ENCODE peak calls at places on chromosomes 2 and 18, in four cellular contexts. Q, J, M and F are unnamed samples.

GRCh38 chr18:29191263-29191662 is 1014.3 kb upstream of the CDH2 start:
- DNase-seq in Q (no peak), J (no peak), M (no peak), F (no peak)

GRCh38 chr2:118609138-118609537 is 238.3 kb downstream of the EN1 start:
- DNase-seq in Q (no peak), J (no peak), M (no peak), F (no peak)

GRCh38 chr2:239257511-239257937 is 143.3 kb downstream of the HDAC4 start:
- DNase-seq in Q (peak; percentile 28), J (peak; percentile 80), M (no peak), F (no peak)

GRCh38 chr2:227890495-227891079 is 19.2 kb downstream of the DAW1 start:
- DNase-seq in Q (peak; percentile 58), J (no peak), M (no peak), F (no peak)

GRCh38 chr2:54586062-54586982 is 130.2 kb downstream of the SPTBN1 start:
- DNase-seq in Q (no peak), J (no peak), M (no peak), F (no peak)

GRCh38 chr18:48952287-48953095 is 1.7 kb upstream of the SMAD7 start:
- DNase-seq in Q (peak; percentile 78), J (peak; percentile 88), M (peak; percentile 92), F (no peak)

GRCh38 chr2:191038241-191038725 is 24.3 kb upstream of the STAT1 start:
- DNase-seq in Q (peak; percentile 28), J (peak; percentile 39), M (no peak), F (no peak)

GRCh38 chr2:151189125-151189524 is 72.5 kb downstream of the RBM43 start:
- DNase-seq in Q (no peak), J (no peak), M (no peak), F (no peak)

GRCh38 chr2:1614564-1614963 is 129.8 kb downstream of the PXDN start:
- DNase-seq in Q (peak; percentile 16), J (no peak), M (no peak), F (no peak)

GRCh38 chr2:139805378-139805777 is 1025.2 kb upstream of the NXPH2 start:
- DNase-seq in Q (no peak), J (no peak), M (no peak), F (no peak)

GRCh38 chr2:78754930-78755329 is 270.6 kb upstream of the REG3G start:
- DNase-seq in Q (no peak), J (no peak), M (no peak), F (no peak)

GRCh38 chr2:178882666-178883440 is 75.6 kb upstream of the TTN start:
- DNase-seq in Q (no peak), J (peak; percentile 12), M (no peak), F (no peak)

GRCh38 chr18:10702196-10702595 is 176.4 kb downstream of the NAPG start:
- DNase-seq in Q (no peak), J (no peak), M (no peak), F (no peak)
- H3K27me3 ChIP-seq in Q (no peaks in the 10 kb centered on the region), J (no peaks in the 10 kb centered on the region), M (no peaks in the 10 kb centered on the region), F (no peaks in the 10 kb centered on the region)

GRCh38 chr2:26618611-26619010 is 22.6 kb downstream of the CIB4 start:
- DNase-seq in Q (no peak), J (no peak), M (peak; percentile 55), F (no peak)

GRCh38 chr2:26616032-26616863 is 24.9 kb downstream of the CIB4 start:
- DNase-seq in Q (no peak), J (no peak), M (peak; percentile 48), F (no peak)

GRCh38 chr2:26615336-26616031 is 25.7 kb downstream of the CIB4 start:
- DNase-seq in Q (no peak), J (no peak), M (peak; percentile 59), F (no peak)

GRCh38 chr2:26617259-26618083 is 23.7 kb downstream of the CIB4 start:
- DNase-seq in Q (no peak), J (no peak), M (peak; percentile 39), F (no peak)

DNA sequence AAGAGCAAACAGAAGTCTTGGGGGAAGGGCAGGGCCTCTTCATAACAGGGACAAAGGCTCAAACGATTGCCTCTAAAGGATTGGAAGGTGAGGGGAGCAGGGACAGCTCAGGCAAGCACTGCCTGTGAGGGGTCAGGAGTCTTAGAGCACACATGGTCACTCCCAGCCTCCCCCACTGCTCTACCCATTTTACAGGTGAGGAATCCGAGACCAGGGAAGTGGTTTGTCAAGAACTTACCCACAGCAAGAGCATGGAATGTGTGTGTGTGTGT is 24.4 kb downstream of the CIB4 start:
- DNase-seq in Q (no peak), J (no peak), M (no peak), F (no peak)
- H3K27me3 ChIP-seq in Q (peaks cover 100% of the 10 kb centered on the region), J (peaks cover 56% of the 10 kb centered on the region), M (no peaks in the 10 kb centered on the region), F (no peaks in the 10 kb centered on the region)

GRCh38 chr2:161415467-161416293 is 417 bp upstream of the TBR1 start:
- DNase-seq in Q (no peak), J (no peak), M (no peak), F (no peak)

GRCh38 chr2:161414015-161414384 is 2.1 kb upstream of the TBR1 start:
- DNase-seq in Q (no peak), J (no peak), M (no peak), F (no peak)

GRCh38 chr2:161415041-161415440 is 1.1 kb upstream of the TBR1 start:
- DNase-seq in Q (no peak), J (no peak), M (no peak), F (no peak)

GRCh38 chr2:161416294-161416632 is at the start of gene TBR1:
- DNase-seq in Q (no peak), J (no peak), M (no peak), F (no peak)

GRCh38 chr2:161414385-161415040 is 1.6 kb upstream of the TBR1 start:
- DNase-seq in Q (no peak), J (no peak), M (peak; percentile 68), F (no peak)
- H3K27me3 ChIP-seq in Q (no peaks in the 10 kb centered on the region), J (peaks cover 40% of the 10 kb centered on the region), M (no peaks in the 10 kb centered on the region), F (peaks cover 58% of the 10 kb centered on the region)

DNA sequence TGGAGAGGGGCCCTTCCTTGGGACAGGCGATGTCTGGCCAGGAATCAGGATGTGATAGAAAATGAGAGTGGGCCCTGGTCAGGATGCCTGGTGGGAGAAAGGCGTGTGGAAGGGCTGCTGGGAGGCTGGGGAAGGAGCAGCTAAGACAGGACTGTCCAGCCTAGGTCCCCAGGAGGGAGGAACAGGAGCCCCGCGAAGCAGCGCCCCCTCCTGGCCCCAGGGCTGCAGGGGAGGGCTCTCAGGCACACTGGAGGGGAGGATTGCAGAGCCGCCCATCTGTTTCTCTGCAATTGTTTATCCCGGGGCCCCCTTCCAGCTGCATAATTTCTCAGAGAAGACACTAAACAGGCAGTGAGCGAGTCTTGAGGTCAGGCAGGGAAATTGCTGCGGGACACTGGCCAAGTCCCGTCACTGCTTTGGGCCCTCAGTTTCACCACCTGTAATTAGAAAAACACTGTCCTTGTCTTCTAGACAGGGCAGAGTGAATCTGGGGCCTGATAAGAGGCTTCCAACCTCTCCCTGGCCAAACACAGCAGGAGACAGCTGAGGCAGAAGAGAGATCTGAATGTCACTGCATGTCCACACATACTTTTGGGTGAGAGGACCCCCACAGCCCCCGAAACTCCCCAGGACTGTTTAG is 3.9 kb upstream of the NPPC start:
- DNase-seq in Q (no peak), J (no peak), M (peak; percentile 55), F (peak; percentile 25)
- H3K27me3 ChIP-seq in Q (no peaks in the 10 kb centered on the region), J (peaks cover 48% of the 10 kb centered on the region), M (no peaks in the 10 kb centered on the region), F (peaks cover 32% of the 10 kb centered on the region)

GRCh38 chr2:233919319-233919718 is 2.1 kb downstream of the TRPM8 start:
- DNase-seq in Q (no peak), J (no peak), M (no peak), F (no peak)
- H3K27me3 ChIP-seq in Q (no peaks in the 10 kb centered on the region), J (peaks cover 4% of the 10 kb centered on the region), M (no peaks in the 10 kb centered on the region), F (no peaks in the 10 kb centered on the region)

DNA sequence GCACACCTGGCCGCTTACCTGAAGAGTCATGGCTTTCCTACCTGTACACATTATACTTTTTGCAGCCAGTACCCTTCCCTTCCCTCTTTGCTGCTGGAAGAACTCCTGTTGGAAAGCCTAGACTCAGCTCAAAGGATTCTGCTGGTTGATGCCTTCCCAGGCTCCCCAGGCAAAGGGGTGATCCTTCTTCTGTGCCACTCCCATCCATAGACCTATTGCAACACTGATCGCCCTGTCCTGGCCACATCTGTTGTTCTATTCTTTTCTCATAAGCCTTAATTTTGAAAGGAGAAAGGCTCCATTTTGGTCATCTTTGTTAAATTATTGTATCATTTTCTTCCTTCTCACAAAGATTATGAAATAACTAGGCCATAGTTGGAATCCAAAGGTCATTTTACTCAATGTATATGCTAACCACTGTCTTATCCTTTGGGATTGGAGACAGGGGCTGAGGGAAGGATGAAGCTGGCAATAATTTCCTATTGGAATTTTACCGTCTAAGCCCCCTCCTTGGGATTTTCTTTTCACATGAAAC is 3.4 kb upstream of the PRKCE start:
- DNase-seq in Q (no peak), J (no peak), M (no peak), F (no peak)
- H3K27me3 ChIP-seq in Q (peaks cover 1% of the 10 kb centered on the region), J (no peaks in the 10 kb centered on the region), M (no peaks in the 10 kb centered on the region), F (no peaks in the 10 kb centered on the region)

DNA sequence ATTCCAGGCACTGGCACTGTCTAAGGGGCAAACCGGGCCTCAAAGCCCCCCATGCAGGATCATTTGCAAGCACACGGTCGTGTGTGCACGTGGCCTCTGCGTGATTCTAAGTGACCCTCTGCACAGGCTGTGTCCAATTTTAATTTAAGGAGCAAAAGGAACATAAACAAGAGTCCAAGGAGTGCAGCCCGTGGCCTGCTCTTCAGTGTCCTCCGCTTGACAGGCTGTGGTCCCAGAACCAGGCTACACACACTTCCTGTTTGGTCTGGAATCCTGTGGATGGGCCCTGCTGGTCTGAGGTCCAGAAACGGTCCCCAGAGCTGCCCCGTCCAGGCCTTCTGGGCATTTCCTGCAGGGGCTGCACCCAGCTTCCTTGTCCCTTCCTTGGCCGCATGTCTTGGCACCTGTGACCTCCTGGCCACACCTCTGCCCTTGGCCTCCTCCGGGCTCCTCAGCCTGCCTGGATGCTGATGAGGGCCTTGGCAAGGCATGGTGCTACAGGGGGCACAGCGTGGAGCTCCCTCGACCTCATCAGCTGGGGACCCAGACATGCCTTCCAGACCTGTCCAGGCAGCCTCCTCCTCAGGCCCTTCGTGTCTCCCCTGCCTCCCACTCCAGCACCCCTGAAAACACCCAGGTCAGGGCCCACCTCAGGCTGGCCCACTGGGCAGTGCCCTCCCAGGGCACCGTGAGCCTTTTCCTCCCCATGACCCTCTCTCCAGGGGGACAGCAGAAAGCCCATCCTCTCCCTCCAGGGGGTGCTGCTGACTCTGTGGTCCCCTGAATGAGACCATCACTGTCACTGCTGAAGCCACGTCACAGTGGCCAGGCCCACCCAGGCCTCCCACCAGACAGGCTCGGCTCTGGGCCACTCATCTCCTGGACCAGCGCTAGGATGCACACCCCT is 136.4 kb upstream of the GPC1 start:
- DNase-seq in Q (no peak), J (no peak), M (no peak), F (no peak)
- H3K27me3 ChIP-seq in Q (peaks cover 44% of the 10 kb centered on the region), J (no peaks in the 10 kb centered on the region), M (no peaks in the 10 kb centered on the region), F (no peaks in the 10 kb centered on the region)

GRCh38 chr2:73983322-73984202 is 1.1 kb upstream of the TET3 start:
- DNase-seq in Q (no peak), J (no peak), M (no peak), F (peak; percentile 99)
- H3K27me3 ChIP-seq in Q (peaks cover 16% of the 10 kb centered on the region), J (no peaks in the 10 kb centered on the region), M (no peaks in the 10 kb centered on the region), F (no peaks in the 10 kb centered on the region)

GRCh38 chr18:47263197-47263827 is 11.9 kb upstream of the SKOR2 start:
- DNase-seq in Q (no peak), J (no peak), M (no peak), F (no peak)
- H3K27me3 ChIP-seq in Q (no peaks in the 10 kb centered on the region), J (peaks cover 39% of the 10 kb centered on the region), M (peaks cover 4% of the 10 kb centered on the region), F (peaks cover 76% of the 10 kb centered on the region)